ENCODE peak calls at places on chromosome 1, in eight cellular contexts. One of them, this sample, is unnamed.

GRCh38 chr1:165364432-165365133 is 8.1 kb upstream of the LMX1A start:
- DNase-seq in stimulated activated CD4-positive, alpha-beta T cell treated with anti-CD3 and anti-CD28 coated beads, Interleukin-4, amount 100 ng/mL, for 1 hour: no peak
- DNase-seq in neural crest cell: no peak
- DNase-seq in A172: no peak
- DNase-seq in effector memory CD8-positive, alpha-beta T cell: no peak
- DNase-seq in AG09319: no peak
- DNase-seq in HCEC 1CT: peak
- DNase-seq in ACHN: no peak
- DNase-seq in this sample: no peak

GRCh38 chr1:168079761-168080160 is 57.0 kb downstream of the GPR161 start:
- DNase-seq in stimulated activated CD4-positive, alpha-beta T cell treated with anti-CD3 and anti-CD28 coated beads, Interleukin-4, amount 100 ng/mL, for 1 hour: no peak
- DNase-seq in neural crest cell: no peak
- DNase-seq in A172: peak
- DNase-seq in effector memory CD8-positive, alpha-beta T cell: no peak
- DNase-seq in AG09319: no peak
- DNase-seq in HCEC 1CT: peak
- DNase-seq in ACHN: peak
- DNase-seq in this sample: no peak

GRCh38 chr1:103197266-103197665 is 88.9 kb upstream of the COL11A1 start:
- DNase-seq in stimulated activated CD4-positive, alpha-beta T cell treated with anti-CD3 and anti-CD28 coated beads, Interleukin-4, amount 100 ng/mL, for 1 hour: no peak
- DNase-seq in neural crest cell: no peak
- DNase-seq in A172: peak
- DNase-seq in effector memory CD8-positive, alpha-beta T cell: no peak
- DNase-seq in AG09319: no peak
- DNase-seq in HCEC 1CT: peak
- DNase-seq in ACHN: no peak
- DNase-seq in this sample: peak

GRCh38 chr1:41558761-41559171 is 74.3 kb upstream of the EDN2 start:
- DNase-seq in stimulated activated CD4-positive, alpha-beta T cell treated with anti-CD3 and anti-CD28 coated beads, Interleukin-4, amount 100 ng/mL, for 1 hour: no peak
- DNase-seq in neural crest cell: no peak
- DNase-seq in A172: no peak
- DNase-seq in effector memory CD8-positive, alpha-beta T cell: no peak
- DNase-seq in AG09319: no peak
- DNase-seq in HCEC 1CT: no peak
- DNase-seq in ACHN: no peak
- DNase-seq in this sample: no peak

GRCh38 chr1:208534604-208534907 is 290.4 kb upstream of the PLXNA2 start:
- DNase-seq in stimulated activated CD4-positive, alpha-beta T cell treated with anti-CD3 and anti-CD28 coated beads, Interleukin-4, amount 100 ng/mL, for 1 hour: no peak
- DNase-seq in neural crest cell: no peak
- DNase-seq in A172: no peak
- DNase-seq in effector memory CD8-positive, alpha-beta T cell: no peak
- DNase-seq in AG09319: no peak
- DNase-seq in HCEC 1CT: no peak
- DNase-seq in ACHN: no peak
- DNase-seq in this sample: no peak

GRCh38 chr1:115991909-115992308 is 15.6 kb downstream of the SLC22A15 start:
- DNase-seq in stimulated activated CD4-positive, alpha-beta T cell treated with anti-CD3 and anti-CD28 coated beads, Interleukin-4, amount 100 ng/mL, for 1 hour: no peak
- DNase-seq in neural crest cell: no peak
- DNase-seq in A172: no peak
- DNase-seq in effector memory CD8-positive, alpha-beta T cell: no peak
- DNase-seq in AG09319: no peak
- DNase-seq in HCEC 1CT: no peak
- DNase-seq in ACHN: no peak
- DNase-seq in this sample: no peak

GRCh38 chr1:147167361-147167760 is 4.9 kb downstream of the PRKAB2 start:
- DNase-seq in stimulated activated CD4-positive, alpha-beta T cell treated with anti-CD3 and anti-CD28 coated beads, Interleukin-4, amount 100 ng/mL, for 1 hour: no peak
- DNase-seq in neural crest cell: no peak
- DNase-seq in A172: peak
- DNase-seq in effector memory CD8-positive, alpha-beta T cell: no peak
- DNase-seq in AG09319: peak
- DNase-seq in HCEC 1CT: peak
- DNase-seq in ACHN: peak
- DNase-seq in this sample: peak

GRCh38 chr1:4797429-4797828 is 143.0 kb downstream of the AJAP1 start:
- DNase-seq in stimulated activated CD4-positive, alpha-beta T cell treated with anti-CD3 and anti-CD28 coated beads, Interleukin-4, amount 100 ng/mL, for 1 hour: no peak
- DNase-seq in neural crest cell: no peak
- DNase-seq in A172: no peak
- DNase-seq in effector memory CD8-positive, alpha-beta T cell: no peak
- DNase-seq in AG09319: no peak
- DNase-seq in HCEC 1CT: no peak
- DNase-seq in ACHN: no peak
- DNase-seq in this sample: no peak

GRCh38 chr1:67333603-67334002 is 25.9 kb downstream of the IL12RB2 start:
- DNase-seq in stimulated activated CD4-positive, alpha-beta T cell treated with anti-CD3 and anti-CD28 coated beads, Interleukin-4, amount 100 ng/mL, for 1 hour: no peak
- DNase-seq in neural crest cell: no peak
- DNase-seq in A172: no peak
- DNase-seq in effector memory CD8-positive, alpha-beta T cell: no peak
- DNase-seq in AG09319: no peak
- DNase-seq in HCEC 1CT: no peak
- DNase-seq in ACHN: no peak
- DNase-seq in this sample: no peak

GRCh38 chr1:90721210-90722194 is 4.4 kb upstream of the BARHL2 start:
- DNase-seq in stimulated activated CD4-positive, alpha-beta T cell treated with anti-CD3 and anti-CD28 coated beads, Interleukin-4, amount 100 ng/mL, for 1 hour: peak
- DNase-seq in neural crest cell: peak
- DNase-seq in A172: peak
- DNase-seq in effector memory CD8-positive, alpha-beta T cell: peak
- DNase-seq in AG09319: peak
- DNase-seq in HCEC 1CT: peak
- DNase-seq in ACHN: peak
- DNase-seq in this sample: peak

GRCh38 chr1:244302889-244303609 is 148.7 kb downstream of the ADSS2 start:
- DNase-seq in stimulated activated CD4-positive, alpha-beta T cell treated with anti-CD3 and anti-CD28 coated beads, Interleukin-4, amount 100 ng/mL, for 1 hour: no peak
- DNase-seq in neural crest cell: no peak
- DNase-seq in A172: peak
- DNase-seq in effector memory CD8-positive, alpha-beta T cell: no peak
- DNase-seq in AG09319: no peak
- DNase-seq in HCEC 1CT: peak
- DNase-seq in ACHN: peak
- DNase-seq in this sample: peak

GRCh38 chr1:22031214-22031962 is 21.1 kb upstream of the CDC42 start:
- DNase-seq in stimulated activated CD4-positive, alpha-beta T cell treated with anti-CD3 and anti-CD28 coated beads, Interleukin-4, amount 100 ng/mL, for 1 hour: peak
- DNase-seq in neural crest cell: no peak
- DNase-seq in A172: no peak
- DNase-seq in effector memory CD8-positive, alpha-beta T cell: no peak
- DNase-seq in AG09319: no peak
- DNase-seq in HCEC 1CT: no peak
- DNase-seq in ACHN: no peak
- DNase-seq in this sample: peak

GRCh38 chr1:118275716-118276115 is 90.7 kb upstream of the SPAG17 start:
- DNase-seq in stimulated activated CD4-positive, alpha-beta T cell treated with anti-CD3 and anti-CD28 coated beads, Interleukin-4, amount 100 ng/mL, for 1 hour: no peak
- DNase-seq in neural crest cell: peak
- DNase-seq in A172: no peak
- DNase-seq in effector memory CD8-positive, alpha-beta T cell: no peak
- DNase-seq in AG09319: no peak
- DNase-seq in HCEC 1CT: no peak
- DNase-seq in ACHN: no peak
- DNase-seq in this sample: no peak

GRCh38 chr1:203473781-203474305 is 1.8 kb upstream of the PRELP start:
- DNase-seq in stimulated activated CD4-positive, alpha-beta T cell treated with anti-CD3 and anti-CD28 coated beads, Interleukin-4, amount 100 ng/mL, for 1 hour: no peak
- DNase-seq in neural crest cell: no peak
- DNase-seq in A172: no peak
- DNase-seq in effector memory CD8-positive, alpha-beta T cell: no peak
- DNase-seq in AG09319: no peak
- DNase-seq in HCEC 1CT: no peak
- DNase-seq in ACHN: no peak
- DNase-seq in this sample: no peak

GRCh38 chr1:203828002-203828401 is 32.6 kb downstream of the ZBED6 start:
- DNase-seq in stimulated activated CD4-positive, alpha-beta T cell treated with anti-CD3 and anti-CD28 coated beads, Interleukin-4, amount 100 ng/mL, for 1 hour: no peak
- DNase-seq in neural crest cell: no peak
- DNase-seq in A172: no peak
- DNase-seq in effector memory CD8-positive, alpha-beta T cell: no peak
- DNase-seq in AG09319: no peak
- DNase-seq in HCEC 1CT: no peak
- DNase-seq in ACHN: no peak
- DNase-seq in this sample: no peak

GRCh38 chr1:217079579-217079978 is 356.4 kb upstream of the ESRRG start:
- DNase-seq in stimulated activated CD4-positive, alpha-beta T cell treated with anti-CD3 and anti-CD28 coated beads, Interleukin-4, amount 100 ng/mL, for 1 hour: no peak
- DNase-seq in neural crest cell: no peak
- DNase-seq in A172: no peak
- DNase-seq in effector memory CD8-positive, alpha-beta T cell: no peak
- DNase-seq in AG09319: no peak
- DNase-seq in HCEC 1CT: no peak
- DNase-seq in ACHN: no peak
- DNase-seq in this sample: no peak

GRCh38 chr1:30805301-30806003 is 47.9 kb upstream of the LAPTM5 start:
- DNase-seq in stimulated activated CD4-positive, alpha-beta T cell treated with anti-CD3 and anti-CD28 coated beads, Interleukin-4, amount 100 ng/mL, for 1 hour: no peak
- DNase-seq in neural crest cell: no peak
- DNase-seq in A172: no peak
- DNase-seq in effector memory CD8-positive, alpha-beta T cell: no peak
- DNase-seq in AG09319: no peak
- DNase-seq in HCEC 1CT: no peak
- DNase-seq in ACHN: no peak
- DNase-seq in this sample: no peak

GRCh38 chr1:171014878-171015277 is 75.8 kb upstream of the FMO3 start:
- DNase-seq in stimulated activated CD4-positive, alpha-beta T cell treated with anti-CD3 and anti-CD28 coated beads, Interleukin-4, amount 100 ng/mL, for 1 hour: no peak
- DNase-seq in neural crest cell: no peak
- DNase-seq in A172: no peak
- DNase-seq in effector memory CD8-positive, alpha-beta T cell: no peak
- DNase-seq in AG09319: no peak
- DNase-seq in HCEC 1CT: no peak
- DNase-seq in ACHN: no peak
- DNase-seq in this sample: no peak